ENCODE peak calls at places on chromosomes 11 and 22, in seven cellular contexts. Y is GM12878; N is activated T-helper 1 cell treated with anti-CD3 and anti-CD28 coated beads, Interleukin-2, amount 50 U/mL, for 16 hours; C is HFF-Myc; S is Calu3; X is tibial artery; G is HS-5. B is an unnamed sample.

GRCh38 chr22:33884829-33885228 is 35.4 kb downstream of the LARGE1 start:
- DNase-seq in Y (no peak), N (no peak), C (no peak), S (no peak), X (no peak), G (no peak), B (no peak)

GRCh38 chr11:14969922-14970323 is 2.2 kb downstream of the CALCA start:
- DNase-seq in Y (no peak), N (no peak), C (no peak), S (peak), X (no peak), G (no peak), B (no peak)

GRCh38 chr11:20045098-20045688 is 115.1 kb downstream of the DBX1 start:
- DNase-seq in Y (no peak), N (no peak), C (no peak), S (no peak), X (no peak), G (no peak), B (no peak)

GRCh38 chr11:73983764-73984543 is 1.3 kb upstream of the UCP2 start:
- DNase-seq in Y (no peak), N (no peak), C (no peak), S (no peak), X (peak), G (no peak), B (no peak)

GRCh38 chr11:96074551-96075309 is 150.8 kb upstream of the MTMR2 start:
- DNase-seq in Y (no peak), N (no peak), C (no peak), S (no peak), X (no peak), G (no peak), B (no peak)

GRCh38 chr22:37215890-37216289 is 3.6 kb upstream of the SSTR3 start:
- DNase-seq in Y (no peak), N (no peak), C (no peak), S (no peak), X (no peak), G (no peak), B (no peak)

GRCh38 chr11:5618807-5619206 is 6.0 kb upstream of the TRIM34 start:
- DNase-seq in Y (no peak), N (no peak), C (no peak), S (no peak), X (no peak), G (peak), B (no peak)

GRCh38 chr11:35013514-35014191 is 97.2 kb downstream of the PDHX start:
- DNase-seq in Y (no peak), N (no peak), C (no peak), S (no peak), X (no peak), G (no peak), B (no peak)

GRCh38 chr11:73389134-73389525 is 12.9 kb downstream of the RELT start:
- DNase-seq in Y (no peak), N (no peak), C (no peak), S (no peak), X (no peak), G (no peak), B (no peak)

GRCh38 chr11:14637868-14638409 is 5.7 kb upstream of the PDE3B start:
- DNase-seq in Y (no peak), N (no peak), C (no peak), S (no peak), X (no peak), G (no peak), B (no peak)

GRCh38 chr11:32288276-32288675 is 147.1 kb downstream of the WT1 start:
- DNase-seq in Y (no peak), N (no peak), C (no peak), S (no peak), X (no peak), G (no peak), B (no peak)

GRCh38 chr11:68206211-68206610 is 6.9 kb downstream of the KMT5B start:
- DNase-seq in Y (no peak), N (no peak), C (peak), S (no peak), X (no peak), G (no peak), B (no peak)

GRCh38 chr22:42299586-42300285 is 29.3 kb upstream of the TCF20 start:
- DNase-seq in Y (no peak), N (no peak), C (no peak), S (no peak), X (no peak), G (no peak), B (no peak)

GRCh38 chr11:65658174-65659021 is 4.3 kb downstream of the RELA start:
- DNase-seq in Y (no peak), N (no peak), C (no peak), S (no peak), X (no peak), G (no peak), B (no peak)

GRCh38 chr11:103906291-103906850 is 130.1 kb upstream of the DDI1 start:
- DNase-seq in Y (no peak), N (no peak), C (no peak), S (no peak), X (no peak), G (no peak), B (no peak)

GRCh38 chr11:99260696-99261095 is 239.9 kb downstream of the CNTN5 start:
- DNase-seq in Y (no peak), N (no peak), C (no peak), S (no peak), X (no peak), G (peak), B (no peak)

GRCh38 chr11:69899957-69900821 is 81.0 kb upstream of the FGF3 start:
- DNase-seq in Y (no peak), N (no peak), C (no peak), S (peak), X (no peak), G (no peak), B (no peak)

GRCh38 chr22:40668611-40669390 is 10.5 kb upstream of the MCHR1 start:
- DNase-seq in Y (no peak), N (no peak), C (peak), S (no peak), X (no peak), G (no peak), B (no peak)

GRCh38 chr22:23124611-23125511 is 16.9 kb downstream of the RSPH14 start:
- DNase-seq in Y (no peak), N (no peak), C (no peak), S (no peak), X (no peak), G (no peak), B (no peak)

GRCh38 chr11:41446566-41446965 is 12.9 kb downstream of the LRRC4C start:
- DNase-seq in Y (no peak), N (no peak), C (no peak), S (no peak), X (no peak), G (no peak), B (no peak)

GRCh38 chr22:27853404-27853803 is 51.8 kb upstream of the MN1 start:
- DNase-seq in Y (no peak), N (no peak), C (no peak), S (no peak), X (no peak), G (no peak), B (no peak)

GRCh38 chr11:118930152-118930712 is 4.5 kb upstream of the BCL9L start:
- DNase-seq in Y (peak), N (peak), C (no peak), S (peak), X (peak), G (no peak), B (no peak)

GRCh38 chr11:16846305-16846704 is 107.9 kb downstream of the C11orf58 start:
- DNase-seq in Y (no peak), N (no peak), C (no peak), S (no peak), X (no peak), G (no peak), B (no peak)

GRCh38 chr11:45928535-45929215 is 6.2 kb downstream of the LARGE2 start:
- DNase-seq in Y (no peak), N (no peak), C (no peak), S (no peak), X (peak), G (no peak), B (no peak)

GRCh38 chr22:47192106-47192650 is 429.7 kb downstream of the TBC1D22A start:
- DNase-seq in Y (no peak), N (no peak), C (no peak), S (no peak), X (peak), G (no peak), B (peak)

GRCh38 chr11:113540416-113541330 is 65.5 kb upstream of the DRD2 start:
- DNase-seq in Y (no peak), N (no peak), C (no peak), S (no peak), X (no peak), G (no peak), B (no peak)

GRCh38 chr22:23903328-23903971 is 9.3 kb downstream of the MIF start:
- DNase-seq in Y (no peak), N (no peak), C (no peak), S (no peak), X (peak), G (no peak), B (no peak)

GRCh38 chr11:78740175-78741161 is 165.8 kb upstream of the NARS2 start:
- DNase-seq in Y (no peak), N (no peak), C (no peak), S (no peak), X (no peak), G (no peak), B (no peak)

GRCh38 chr11:112885744-112886706 is 75.2 kb upstream of the NCAM1 start:
- DNase-seq in Y (no peak), N (no peak), C (no peak), S (no peak), X (no peak), G (no peak), B (no peak)

GRCh38 chr11:36792870-36793541 is 195.0 kb upstream of the RAG2 start:
- DNase-seq in Y (no peak), N (no peak), C (no peak), S (no peak), X (no peak), G (no peak), B (no peak)

GRCh38 chr11:123362941-123363340 is 67.1 kb upstream of the GRAMD1B start:
- DNase-seq in Y (no peak), N (no peak), C (no peak), S (no peak), X (no peak), G (no peak), B (no peak)

GRCh38 chr11:69832561-69833413 is 13.6 kb upstream of the FGF3 start:
- DNase-seq in Y (no peak), N (no peak), C (no peak), S (no peak), X (peak), G (no peak), B (peak)

GRCh38 chr11:119483881-119484371 is 61.0 kb upstream of the THY1 start:
- DNase-seq in Y (no peak), N (no peak), C (no peak), S (no peak), X (peak), G (no peak), B (peak)

GRCh38 chr22:42418811-42419243 is 13.4 kb downstream of the NFAM1 start:
- DNase-seq in Y (no peak), N (no peak), C (no peak), S (no peak), X (no peak), G (no peak), B (no peak)

GRCh38 chr11:67289651-67290479 is 762 bp downstream of the ANKRD13D start:
- DNase-seq in Y (no peak), N (no peak), C (no peak), S (no peak), X (no peak), G (peak), B (no peak)